ENCODE peak calls at places on chromosome 12, in eight cellular contexts. One of them, this sample, is unnamed.
A peak's percentile ranks its signal among the peaks of the same experiment; 100 is the strongest.

GRCh38 chr12:40688085-40688725 is 4.0 kb upstream of the CNTN1 start:
- DNase-seq in SK-N-SH: no peak
- DNase-seq in HCT116: no peak
- DNase-seq in IMR-90: no peak
- DNase-seq in K562: no peak
- DNase-seq in H1: no peak
- DNase-seq in HepG2: no peak
- DNase-seq in GM12878: no peak
- DNase-seq in this sample: no peak

GRCh38 chr12:50647479-50647878 is 116.4 kb upstream of the ATF1 start:
- DNase-seq in SK-N-SH: no peak
- DNase-seq in HCT116: peak; percentile 72
- DNase-seq in IMR-90: peak; percentile 37
- DNase-seq in K562: no peak
- DNase-seq in H1: no peak
- DNase-seq in HepG2: peak; percentile 15
- DNase-seq in GM12878: no peak
- DNase-seq in this sample: no peak

GRCh38 chr12:42534184-42534838 is 55.2 kb downstream of the PRICKLE1 start:
- DNase-seq in SK-N-SH: no peak
- DNase-seq in HCT116: no peak
- DNase-seq in IMR-90: no peak
- DNase-seq in K562: no peak
- DNase-seq in H1: no peak
- DNase-seq in HepG2: no peak
- DNase-seq in GM12878: no peak
- DNase-seq in this sample: no peak

GRCh38 chr12:116278667-116279066 is 1.2 kb upstream of the MED13L start:
- DNase-seq in SK-N-SH: no peak
- DNase-seq in HCT116: no peak
- DNase-seq in IMR-90: no peak
- DNase-seq in K562: no peak
- DNase-seq in H1: no peak
- DNase-seq in HepG2: no peak
- DNase-seq in GM12878: no peak
- DNase-seq in this sample: no peak

GRCh38 chr12:105071981-105072380 is 12.3 kb downstream of the ALDH1L2 start:
- DNase-seq in SK-N-SH: no peak
- DNase-seq in HCT116: no peak
- DNase-seq in IMR-90: no peak
- DNase-seq in K562: no peak
- DNase-seq in H1: no peak
- DNase-seq in HepG2: no peak
- DNase-seq in GM12878: no peak
- DNase-seq in this sample: no peak

GRCh38 chr12:69966409-69966808 is 141.4 kb downstream of the MYRFL start:
- DNase-seq in SK-N-SH: no peak
- DNase-seq in HCT116: peak; percentile 65
- DNase-seq in IMR-90: peak; percentile 55
- DNase-seq in K562: no peak
- DNase-seq in H1: no peak
- DNase-seq in HepG2: peak; percentile 3
- DNase-seq in GM12878: no peak
- DNase-seq in this sample: peak; percentile 28

GRCh38 chr12:18837025-18837424 is 99.1 kb downstream of the CAPZA3 start:
- DNase-seq in SK-N-SH: no peak
- DNase-seq in HCT116: no peak
- DNase-seq in IMR-90: peak; percentile 49
- DNase-seq in K562: no peak
- DNase-seq in H1: no peak
- DNase-seq in HepG2: no peak
- DNase-seq in GM12878: no peak
- DNase-seq in this sample: no peak

GRCh38 chr12:78338054-78338785 is 507.5 kb downstream of the NAV3 start:
- DNase-seq in SK-N-SH: no peak
- DNase-seq in HCT116: no peak
- DNase-seq in IMR-90: no peak
- DNase-seq in K562: no peak
- DNase-seq in H1: no peak
- DNase-seq in HepG2: no peak
- DNase-seq in GM12878: no peak
- DNase-seq in this sample: no peak

GRCh38 chr12:75480469-75480949 is at the start of gene GLIPR1:
- DNase-seq in SK-N-SH: peak; percentile 2
- DNase-seq in HCT116: no peak
- DNase-seq in IMR-90: peak; percentile 99
- DNase-seq in K562: no peak
- DNase-seq in H1: no peak
- DNase-seq in HepG2: peak; percentile 45
- DNase-seq in GM12878: peak; percentile 72
- DNase-seq in this sample: peak; percentile 86

GRCh38 chr12:110687770-110688169 is 1.1 kb downstream of the HVCN1 start:
- DNase-seq in SK-N-SH: no peak
- DNase-seq in HCT116: no peak
- DNase-seq in IMR-90: no peak
- DNase-seq in K562: peak; percentile 25
- DNase-seq in H1: no peak
- DNase-seq in HepG2: no peak
- DNase-seq in GM12878: no peak
- DNase-seq in this sample: no peak

GRCh38 chr12:5456906-5457305 is 25.0 kb downstream of the NTF3 start:
- DNase-seq in SK-N-SH: no peak
- DNase-seq in HCT116: no peak
- DNase-seq in IMR-90: peak; percentile 82
- DNase-seq in K562: no peak
- DNase-seq in H1: no peak
- DNase-seq in HepG2: no peak
- DNase-seq in GM12878: no peak
- DNase-seq in this sample: no peak

GRCh38 chr12:5459051-5459782 is 27.3 kb downstream of the NTF3 start:
- DNase-seq in SK-N-SH: no peak
- DNase-seq in HCT116: no peak
- DNase-seq in IMR-90: no peak
- DNase-seq in K562: no peak
- DNase-seq in H1: no peak
- DNase-seq in HepG2: no peak
- DNase-seq in GM12878: no peak
- DNase-seq in this sample: no peak

GRCh38 chr12:5458229-5459050 is 26.5 kb downstream of the NTF3 start:
- DNase-seq in SK-N-SH: no peak
- DNase-seq in HCT116: no peak
- DNase-seq in IMR-90: no peak
- DNase-seq in K562: no peak
- DNase-seq in H1: no peak
- DNase-seq in HepG2: no peak
- DNase-seq in GM12878: no peak
- DNase-seq in this sample: no peak

GRCh38 chr12:5453471-5453870 is 21.6 kb downstream of the NTF3 start:
- DNase-seq in SK-N-SH: no peak
- DNase-seq in HCT116: no peak
- DNase-seq in IMR-90: no peak
- DNase-seq in K562: no peak
- DNase-seq in H1: no peak
- DNase-seq in HepG2: no peak
- DNase-seq in GM12878: no peak
- DNase-seq in this sample: no peak

GRCh38 chr12:5456025-5456424 is 24.1 kb downstream of the NTF3 start:
- DNase-seq in SK-N-SH: no peak
- DNase-seq in HCT116: no peak
- DNase-seq in IMR-90: no peak
- DNase-seq in K562: no peak
- DNase-seq in H1: no peak
- DNase-seq in HepG2: no peak
- DNase-seq in GM12878: no peak
- DNase-seq in this sample: no peak
- TF ChIP-seq RAD21 in SK-N-SH: no peak
- TF ChIP-seq RAD21 in HCT116: no peak
- TF ChIP-seq RAD21 in IMR-90: no peak
- TF ChIP-seq RAD21 in K562: no peak
- TF ChIP-seq RAD21 in H1: no peak
- TF ChIP-seq RAD21 in HepG2: no peak
- TF ChIP-seq RAD21 in GM12878: no peak
- TF ChIP-seq RAD21 in this sample: no peak

DNA sequence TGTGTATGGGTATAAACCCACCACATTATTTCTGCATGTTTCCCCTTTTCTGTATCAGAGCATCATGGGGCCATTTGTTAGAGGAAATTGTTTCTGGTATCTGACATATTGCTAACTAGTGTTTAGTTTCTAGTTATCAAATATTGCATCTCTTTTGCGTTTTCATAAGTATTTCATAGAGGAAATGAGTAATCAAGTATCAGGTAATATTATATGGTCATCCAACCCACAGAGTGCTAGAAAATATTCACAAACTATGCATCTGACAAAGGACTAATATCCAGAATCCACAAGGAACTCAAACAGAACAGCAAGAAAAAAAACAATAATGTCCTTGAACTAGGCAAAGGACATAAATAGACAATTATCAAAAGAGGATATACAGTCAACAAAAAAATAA is 258.9 kb upstream of the LRIG3 start:
- DNase-seq in SK-N-SH: no peak
- DNase-seq in HCT116: no peak
- DNase-seq in IMR-90: no peak
- DNase-seq in K562: no peak
- DNase-seq in H1: no peak
- DNase-seq in HepG2: no peak
- DNase-seq in GM12878: no peak
- DNase-seq in this sample: no peak
- TF ChIP-seq RAD21 in SK-N-SH: no peak
- TF ChIP-seq RAD21 in HCT116: no peak
- TF ChIP-seq RAD21 in IMR-90: no peak
- TF ChIP-seq RAD21 in K562: no peak
- TF ChIP-seq RAD21 in H1: no peak
- TF ChIP-seq RAD21 in HepG2: no peak
- TF ChIP-seq RAD21 in GM12878: no peak
- TF ChIP-seq RAD21 in this sample: no peak

GRCh38 chr12:45217846-45218245 is 2.0 kb downstream of the ANO6 start:
- DNase-seq in SK-N-SH: no peak
- DNase-seq in HCT116: no peak
- DNase-seq in IMR-90: peak; percentile 12
- DNase-seq in K562: no peak
- DNase-seq in H1: no peak
- DNase-seq in HepG2: no peak
- DNase-seq in GM12878: no peak
- DNase-seq in this sample: no peak

GRCh38 chr12:45214739-45215418 is 1.0 kb upstream of the ANO6 start:
- DNase-seq in SK-N-SH: no peak
- DNase-seq in HCT116: no peak
- DNase-seq in IMR-90: peak; percentile 38
- DNase-seq in K562: no peak
- DNase-seq in H1: no peak
- DNase-seq in HepG2: no peak
- DNase-seq in GM12878: no peak
- DNase-seq in this sample: no peak

GRCh38 chr12:45215419-45216296 is at the start of gene ANO6:
- DNase-seq in SK-N-SH: peak; percentile 87
- DNase-seq in HCT116: peak; percentile 78
- DNase-seq in IMR-90: peak; percentile 84
- DNase-seq in K562: peak; percentile 84
- DNase-seq in H1: no peak
- DNase-seq in HepG2: peak; percentile 85
- DNase-seq in GM12878: peak; percentile 76
- DNase-seq in this sample: peak; percentile 83

GRCh38 chr12:45216297-45216982 is 545 bp downstream of the ANO6 start:
- DNase-seq in SK-N-SH: peak; percentile 75
- DNase-seq in HCT116: no peak
- DNase-seq in IMR-90: peak; percentile 49
- DNase-seq in K562: peak; percentile 63
- DNase-seq in H1: no peak
- DNase-seq in HepG2: peak; percentile 30
- DNase-seq in GM12878: no peak
- DNase-seq in this sample: peak; percentile 59

DNA sequence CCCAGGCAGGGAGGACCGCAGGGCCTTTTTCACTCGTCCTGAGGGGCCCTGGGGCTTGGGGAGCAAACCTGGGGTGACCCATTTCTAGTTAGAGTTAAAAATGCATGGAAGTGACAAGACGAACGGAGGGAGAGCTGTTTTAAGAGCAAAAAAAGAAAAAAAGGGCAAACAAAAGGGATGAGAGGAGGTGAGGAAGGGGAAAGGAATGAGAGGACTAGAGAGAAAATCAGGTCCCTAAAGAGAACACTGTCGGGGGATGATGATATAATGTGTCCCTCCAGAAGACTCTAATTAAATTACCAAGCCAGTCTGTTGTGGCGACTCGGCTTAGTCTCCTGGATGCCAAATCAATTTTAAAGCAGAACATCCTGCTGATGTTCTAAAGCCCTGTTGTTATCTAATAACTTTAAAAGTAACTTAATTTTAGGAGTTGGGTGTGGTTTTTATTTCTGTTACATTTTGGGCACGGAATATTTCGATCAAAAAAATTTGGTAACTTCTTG is 1.1 kb downstream of the ANO6 start:
- DNase-seq in SK-N-SH: peak; percentile 65
- DNase-seq in HCT116: no peak
- DNase-seq in IMR-90: no peak
- DNase-seq in K562: no peak
- DNase-seq in H1: no peak
- DNase-seq in HepG2: no peak
- DNase-seq in GM12878: no peak
- DNase-seq in this sample: no peak
- TF ChIP-seq RAD21 in SK-N-SH: peak; percentile 12
- TF ChIP-seq RAD21 in HCT116: no peak
- TF ChIP-seq RAD21 in IMR-90: no peak
- TF ChIP-seq RAD21 in K562: no peak
- TF ChIP-seq RAD21 in H1: no peak
- TF ChIP-seq RAD21 in HepG2: no peak
- TF ChIP-seq RAD21 in GM12878: no peak
- TF ChIP-seq RAD21 in this sample: no peak

DNA sequence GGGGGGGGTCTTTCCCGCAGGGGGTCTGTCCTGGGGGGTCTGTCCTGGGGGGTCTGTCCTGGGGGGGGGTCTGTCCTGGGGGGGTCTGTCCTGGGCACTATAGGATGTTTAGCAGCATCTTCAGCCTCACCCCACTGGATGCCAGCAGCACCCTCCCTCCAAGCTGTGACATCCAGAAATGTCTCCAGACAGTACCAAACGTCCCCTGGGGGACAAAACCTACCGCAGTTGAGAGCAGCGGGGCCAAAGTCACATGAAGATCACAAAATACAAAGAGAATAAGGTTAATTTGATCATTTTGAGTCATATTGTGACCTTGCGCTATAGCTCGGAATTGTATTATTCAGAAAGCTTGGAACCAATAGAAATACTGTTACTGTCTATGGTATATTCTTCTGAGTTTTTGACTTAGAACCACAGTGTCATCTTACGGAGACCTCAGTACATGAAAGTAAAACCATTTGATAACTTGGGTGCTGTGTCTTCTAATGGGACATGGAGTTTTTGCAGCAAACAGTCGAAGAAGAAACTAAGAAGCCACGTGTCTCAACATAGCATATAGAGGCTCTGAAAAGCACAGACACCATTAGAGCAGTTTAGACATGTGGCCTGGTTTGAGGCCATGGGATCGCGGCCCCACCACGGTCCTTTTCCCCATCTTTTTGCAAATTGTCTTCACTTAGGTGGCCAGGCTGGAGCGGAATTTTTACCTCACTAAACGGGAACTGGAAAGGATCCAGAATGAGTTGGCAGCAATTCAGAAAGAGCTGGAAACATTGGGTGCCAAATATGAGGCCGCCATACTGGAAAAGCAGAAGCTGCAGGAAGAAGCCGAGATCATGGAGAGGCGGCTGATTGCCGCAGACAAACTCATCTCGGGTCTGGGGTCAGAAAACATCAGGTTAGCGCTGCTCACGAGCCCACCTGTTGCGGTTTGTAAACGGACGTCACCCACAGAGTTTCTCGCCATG is 59.9 kb downstream of the CCDC92 start:
- DNase-seq in SK-N-SH: peak; percentile 44
- DNase-seq in HCT116: no peak
- DNase-seq in IMR-90: no peak
- DNase-seq in K562: no peak
- DNase-seq in H1: no peak
- DNase-seq in HepG2: peak; percentile 40
- DNase-seq in GM12878: no peak
- DNase-seq in this sample: no peak
- TF ChIP-seq RAD21 in SK-N-SH: no peak
- TF ChIP-seq RAD21 in HCT116: no peak
- TF ChIP-seq RAD21 in IMR-90: no peak
- TF ChIP-seq RAD21 in K562: no peak
- TF ChIP-seq RAD21 in H1: no peak
- TF ChIP-seq RAD21 in HepG2: no peak
- TF ChIP-seq RAD21 in GM12878: no peak
- TF ChIP-seq RAD21 in this sample: no peak

This sample was measured in A549.